ENCODE peak calls at places on chromosome 5, in four cellular contexts. G is HL-60, P is GM12878, R is K562. J is an unnamed sample.

GRCh38 chr5:150272531-150272930 is 17.0 kb downstream of the CAMK2A start:
- DNase-seq in G (no peak), P (no peak), R (peak; percentile 63), J (no peak)

GRCh38 chr5:181234455-181235306 is 9.0 kb downstream of the RACK1 start:
- DNase-seq in G (no peak), P (no peak), R (peak; percentile 38), J (no peak)

GRCh38 chr5:11853140-11853539 is 51.1 kb downstream of the CTNND2 start:
- DNase-seq in G (no peak), P (no peak), R (no peak), J (no peak)

GRCh38 chr5:175447571-175447970 is 3.6 kb upstream of the DRD1 start:
- DNase-seq in G (no peak), P (no peak), R (no peak), J (no peak)

GRCh38 chr5:107557051-107557658 is 113.6 kb downstream of the EFNA5 start:
- DNase-seq in G (no peak), P (no peak), R (no peak), J (no peak)

GRCh38 chr5:133240425-133241091 is 188.7 kb downstream of the HSPA4 start:
- DNase-seq in G (peak; percentile 66), P (peak; percentile 76), R (peak; percentile 95), J (no peak)

GRCh38 chr5:140356878-140357730 is 2.9 kb upstream of the SLC4A9 start:
- DNase-seq in G (no peak), P (no peak), R (no peak), J (no peak)

GRCh38 chr5:134553816-134554215 is 28.3 kb downstream of the JADE2 start:
- DNase-seq in G (no peak), P (no peak), R (no peak), J (no peak)

GRCh38 chr5:58666598-58667595 is 84.0 kb downstream of the RAB3C start:
- DNase-seq in G (no peak), P (no peak), R (no peak), J (no peak)

GRCh38 chr5:14142202-14142855 is 813 bp upstream of the TRIO start:
- DNase-seq in G (no peak), P (no peak), R (no peak), J (no peak)

GRCh38 chr5:114361724-114362196 is at the start of gene KCNN2:
- DNase-seq in G (peak; percentile 71), P (peak; percentile 26), R (no peak), J (peak; percentile 48)

GRCh38 chr5:171474106-171474878 is 54.8 kb downstream of the FGF18 start:
- DNase-seq in G (no peak), P (no peak), R (no peak), J (no peak)

GRCh38 chr5:88661870-88662207 is 221.1 kb downstream of the MEF2C start:
- DNase-seq in G (no peak), P (no peak), R (no peak), J (no peak)

GRCh38 chr5:180636403-180637075 is 12.9 kb downstream of the FLT4 start:
- DNase-seq in G (no peak), P (no peak), R (no peak), J (no peak)

GRCh38 chr5:111415053-111415452 is 97.3 kb downstream of the STARD4 start:
- DNase-seq in G (no peak), P (no peak), R (no peak), J (no peak)

GRCh38 chr5:142397178-142397577 is 72.4 kb upstream of the SPRY4 start:
- DNase-seq in G (no peak), P (no peak), R (peak; percentile 62), J (no peak)

GRCh38 chr5:92916036-92916435 is 665.0 kb downstream of the NR2F1-AS1 start:
- DNase-seq in G (no peak), P (no peak), R (no peak), J (no peak)

GRCh38 chr5:106331415-106331814 is 1339.3 kb downstream of the EFNA5 start:
- DNase-seq in G (no peak), P (no peak), R (no peak), J (no peak)

GRCh38 chr5:138844812-138845513 is 30.2 kb downstream of the LRRTM2 start:
- DNase-seq in G (no peak), P (no peak), R (no peak), J (no peak)

GRCh38 chr5:115542076-115542475 is 2.5 kb downstream of the FEM1C start:
- DNase-seq in G (no peak), P (no peak), R (no peak), J (no peak)

GRCh38 chr5:53882637-53883036 is 322.2 kb downstream of the NDUFS4 start:
- DNase-seq in G (no peak), P (no peak), R (no peak), J (no peak)

GRCh38 chr5:153094333-153094732 is 396.1 kb upstream of the GRIA1 start:
- DNase-seq in G (no peak), P (no peak), R (no peak), J (no peak)

GRCh38 chr5:33441241-33441844 is 578 bp downstream of the TARS1 start:
- DNase-seq in G (peak; percentile 75), P (peak; percentile 21), R (peak; percentile 92), J (no peak)

GRCh38 chr5:178249191-178249989 is 16.8 kb upstream of the PHYKPL start:
- DNase-seq in G (no peak), P (no peak), R (no peak), J (no peak)

GRCh38 chr5:180423133-180423532 is 70.0 kb upstream of the GFPT2 start:
- DNase-seq in G (no peak), P (no peak), R (no peak), J (no peak)

GRCh38 chr5:12623408-12623807 is 719.2 kb upstream of the CTNND2 start:
- DNase-seq in G (no peak), P (no peak), R (no peak), J (no peak)

GRCh38 chr5:141832131-141832530 is 46.1 kb downstream of the PCDH1 start:
- DNase-seq in G (no peak), P (no peak), R (no peak), J (no peak)

GRCh38 chr5:172385661-172386187 is 68.6 kb downstream of the SH3PXD2B start:
- DNase-seq in G (no peak), P (no peak), R (no peak), J (no peak)

GRCh38 chr5:80185095-80185494 is 70.8 kb downstream of the SERINC5 start:
- DNase-seq in G (no peak), P (no peak), R (no peak), J (no peak)

GRCh38 chr5:76626738-76627137 is 3.5 kb upstream of the F2RL2 start:
- DNase-seq in G (no peak), P (no peak), R (no peak), J (no peak)

GRCh38 chr5:57772512-57772911 is 289.9 kb upstream of the ACTBL2 start:
- DNase-seq in G (no peak), P (no peak), R (no peak), J (no peak)

GRCh38 chr5:171418982-171419662 is at the start of gene FGF18:
- DNase-seq in G (no peak), P (no peak), R (peak; percentile 54), J (peak; percentile 57)

GRCh38 chr5:125349432-125349831 is 603.0 kb upstream of the ZNF608 start:
- DNase-seq in G (no peak), P (no peak), R (no peak), J (no peak)

GRCh38 chr5:58950224-58950623 is 367.3 kb downstream of the RAB3C start:
- DNase-seq in G (no peak), P (no peak), R (no peak), J (no peak)

GRCh38 chr5:92704590-92704989 is 876.4 kb downstream of the NR2F1-AS1 start:
- DNase-seq in G (no peak), P (no peak), R (no peak), J (no peak)

DNA sequence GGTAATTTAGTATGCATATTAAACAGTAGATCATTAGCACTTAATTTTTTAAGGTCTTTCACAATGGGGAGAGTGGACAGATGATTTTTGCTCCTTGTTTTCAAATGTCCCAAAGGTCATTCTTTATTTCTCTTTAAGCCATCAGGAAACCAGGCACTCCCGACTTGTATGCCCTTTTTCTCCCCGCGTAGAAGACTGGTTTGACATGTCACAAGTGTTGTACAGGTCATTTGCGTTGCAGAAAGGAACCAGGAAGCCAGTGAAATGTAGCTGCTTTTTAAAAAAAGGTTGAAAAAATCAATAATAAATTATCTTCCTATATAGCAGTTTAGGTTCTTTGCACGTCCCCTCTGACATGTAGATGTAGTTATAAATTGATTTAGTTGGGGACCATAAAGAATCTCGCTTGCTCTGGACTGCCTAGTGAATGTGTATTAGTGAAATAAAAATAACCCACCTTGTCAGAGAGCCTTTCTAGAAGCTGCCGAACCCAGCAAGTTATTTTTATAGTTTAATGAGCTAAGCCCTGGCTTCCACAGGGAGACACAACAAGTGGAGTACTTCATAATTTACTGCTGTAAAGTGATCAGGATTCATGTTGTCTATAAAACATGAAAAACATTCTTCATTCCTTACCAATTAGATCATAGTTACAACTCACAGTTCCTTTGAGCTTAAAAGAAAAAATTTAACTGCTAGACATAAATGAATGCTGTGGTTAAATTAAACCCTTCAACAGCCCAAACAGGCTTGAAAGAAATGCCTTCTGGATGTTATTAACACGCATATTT is 404.5 kb downstream of the CSNK1G3 start:
- DNase-seq in G (no peak), P (no peak), R (no peak), J (no peak)
- TF ChIP-seq POLR2AphosphoS5 in G (no peak), P (no peak), R (no peak), J (no peak)

GRCh38 chr5:44987026-44987425 is 178.3 kb downstream of the MRPS30 start:
- DNase-seq in G (no peak), P (no peak), R (no peak), J (no peak)
- TF ChIP-seq SPI1 in G (no peak), P (no peak), R (no peak), J (no peak)

GRCh38 chr5:68648944-68649874 is 433.7 kb downstream of the PIK3R1 start:
- DNase-seq in G (no peak), P (no peak), R (no peak), J (no peak)
- TF ChIP-seq POLR2AphosphoS5 in G (no peak), P (no peak), R (no peak), J (no peak)

DNA sequence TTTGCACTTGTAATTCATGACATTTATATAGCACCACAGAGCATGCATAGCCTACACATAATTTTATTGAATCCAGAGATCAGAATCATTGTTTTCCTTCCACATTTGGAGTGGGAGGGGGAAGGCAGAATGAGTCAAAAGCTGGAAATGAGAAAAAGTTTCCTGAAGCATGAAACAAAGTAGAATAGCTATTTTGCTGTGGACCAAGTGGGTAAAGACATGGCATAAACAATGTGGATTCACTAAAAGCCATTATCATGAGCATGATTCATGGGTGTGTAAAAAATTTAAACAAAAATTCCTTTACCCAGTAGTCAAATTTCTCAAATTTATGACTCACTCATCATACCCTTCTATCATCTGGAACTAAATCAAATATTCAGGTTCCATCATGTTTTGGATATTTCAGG is 97.9 kb downstream of the YIPF5 start:
- DNase-seq in G (no peak), P (no peak), R (no peak), J (no peak)
- TF ChIP-seq SPI1 in G (no peak), P (no peak), R (no peak), J (no peak)

GRCh38 chr5:38591450-38591849 is 35.0 kb upstream of the LIFR start:
- DNase-seq in G (no peak), P (no peak), R (no peak), J (no peak)
- TF ChIP-seq POLR2AphosphoS5 in G (no peak), P (no peak), R (no peak), J (no peak)

GRCh38 chr5:1505506-1506241 is 18.1 kb downstream of the LPCAT1 start:
- DNase-seq in G (no peak), P (no peak), R (no peak), J (no peak)
- TF ChIP-seq SPI1 in G (no peak), P (no peak), R (no peak), J (no peak)